ENCODE peak calls at places on chromosomes 4 and X, in six cellular contexts. J is NCI-H1930, R is nephron progenitor cell, L is testis, E is NCI-H1092, Z is NCI-H69. N is an unnamed sample.

GRCh38 chr4:118849867-118850812 is 14.2 kb upstream of the SEC24D start:
- DNase-seq in J (no peak), R (no peak), L (no peak), E (no peak), Z (peak; percentile 39), N (no peak)

GRCh38 chrX:10030570-10030969 is 63.4 kb downstream of the CLDN34 start:
- DNase-seq in J (no peak), R (no peak), L (no peak), E (no peak), Z (peak; percentile 72), N (peak; percentile 51)

GRCh38 chr4:186723207-186724047 is at the start of gene FAT1:
- DNase-seq in J (peak; percentile 30), R (peak; percentile 82), L (peak; percentile 75), E (peak; percentile 58), Z (peak; percentile 85), N (peak; percentile 92)

GRCh38 chr4:182155806-182156205 is 87.4 kb upstream of the TENM3 start:
- DNase-seq in J (no peak), R (no peak), L (no peak), E (no peak), Z (no peak), N (no peak)

GRCh38 chr4:155703486-155704227 is 37.0 kb downstream of the GUCY1A1 start:
- DNase-seq in J (no peak), R (no peak), L (no peak), E (no peak), Z (no peak), N (peak; percentile 22)

GRCh38 chr4:147860960-147861359 is 129.1 kb downstream of the ARHGAP10 start:
- DNase-seq in J (no peak), R (no peak), L (no peak), E (no peak), Z (no peak), N (no peak)

GRCh38 chrX:20432746-20433374 is 166.2 kb upstream of the RPS6KA3 start:
- DNase-seq in J (no peak), R (no peak), L (no peak), E (no peak), Z (no peak), N (no peak)

GRCh38 chr4:2343476-2343875 is 75.0 kb downstream of the ZFYVE28 start:
- DNase-seq in J (no peak), R (no peak), L (peak; percentile 10), E (no peak), Z (peak; percentile 66), N (no peak)

GRCh38 chr4:121034010-121034409 is 38.3 kb downstream of the NDNF start:
- DNase-seq in J (no peak), R (no peak), L (no peak), E (no peak), Z (no peak), N (peak; percentile 75)

GRCh38 chrX:47576021-47576898 is 6.0 kb upstream of the TIMP1 start:
- DNase-seq in J (no peak), R (no peak), L (no peak), E (no peak), Z (no peak), N (no peak)

GRCh38 chr4:77911842-77912450 is 49.3 kb downstream of the MRPL1 start:
- DNase-seq in J (no peak), R (no peak), L (no peak), E (no peak), Z (no peak), N (no peak)

GRCh38 chr4:112099701-112100289 is 45.5 kb upstream of the FAM241A start:
- DNase-seq in J (peak; percentile 8), R (no peak), L (no peak), E (no peak), Z (peak; percentile 65), N (peak; percentile 65)

GRCh38 chr4:185847352-185848078 is 35.5 kb upstream of the SORBS2 start:
- DNase-seq in J (no peak), R (no peak), L (no peak), E (no peak), Z (no peak), N (peak; percentile 34)

GRCh38 chr4:159655547-159655946 is 552.7 kb downstream of the RAPGEF2 start:
- DNase-seq in J (no peak), R (no peak), L (no peak), E (no peak), Z (no peak), N (peak; percentile 89)

GRCh38 chrX:45621356-45622041 is 420.8 kb upstream of the DIPK2B start:
- DNase-seq in J (no peak), R (no peak), L (no peak), E (no peak), Z (peak; percentile 8), N (peak; percentile 30)

GRCh38 chrX:53072418-53073114 is 9.6 kb upstream of the TSPYL2 start:
- DNase-seq in J (no peak), R (no peak), L (no peak), E (no peak), Z (peak; percentile 55), N (no peak)

GRCh38 chr4:167930171-167930570 is 162.2 kb upstream of the ANXA10 start:
- DNase-seq in J (no peak), R (no peak), L (no peak), E (no peak), Z (no peak), N (no peak)

GRCh38 chr4:66647468-66647867 is 897.8 kb downstream of the CENPC start:
- DNase-seq in J (no peak), R (no peak), L (no peak), E (no peak), Z (no peak), N (no peak)

GRCh38 chr4:8282134-8282641 is 12.6 kb downstream of the HTRA3 start:
- DNase-seq in J (no peak), R (no peak), L (no peak), E (no peak), Z (no peak), N (no peak)

GRCh38 chr4:3492741-3493719 is 29.9 kb downstream of the DOK7 start:
- DNase-seq in J (no peak), R (no peak), L (no peak), E (no peak), Z (no peak), N (no peak)

GRCh38 chrX:49878128-49878833 is 1.0 kb upstream of the USP27X start:
- DNase-seq in J (no peak), R (no peak), L (peak; percentile 13), E (no peak), Z (no peak), N (peak; percentile 18)

GRCh38 chr4:183332447-183332846 is 10.2 kb upstream of the CLDN24 start:
- DNase-seq in J (no peak), R (no peak), L (no peak), E (no peak), Z (no peak), N (no peak)

GRCh38 chr4:154313004-154313587 is 178.5 kb downstream of the DCHS2 start:
- DNase-seq in J (no peak), R (no peak), L (no peak), E (no peak), Z (no peak), N (no peak)

GRCh38 chr4:182486895-182487294 is 243.7 kb downstream of the TENM3 start:
- DNase-seq in J (no peak), R (no peak), L (no peak), E (no peak), Z (no peak), N (no peak)

N was measured in astrocyte of the hippocampus.